ENCODE peak calls at places on chromosome 20, in seven cellular contexts. J is NCI-H1105, K is GM23248, D is left cardiac atrium, N is Calu3, W is ureter, T is glutamatergic neuron. U is an unnamed sample.

GRCh38 chr20:62776692-62777527 is 19.4 kb upstream of the MRGBP start:
- DNase-seq in J (no peak), K (no peak), D (no peak), N (peak), W (no peak), T (no peak), U (peak)

GRCh38 chr20:36213362-36213761 is 22.9 kb upstream of the AAR2 start:
- DNase-seq in J (no peak), K (no peak), D (no peak), N (no peak), W (no peak), T (no peak), U (no peak)

GRCh38 chr20:47167846-47168245 is 188.7 kb downstream of the ZMYND8 start:
- DNase-seq in J (no peak), K (no peak), D (no peak), N (no peak), W (no peak), T (no peak), U (no peak)

GRCh38 chr20:44810061-44810390 is 320 bp downstream of the RIMS4 start:
- DNase-seq in J (no peak), K (peak), D (no peak), N (peak), W (no peak), T (peak), U (no peak)

GRCh38 chr20:36932476-36933426 is 18.8 kb downstream of the SAMHD1 start:
- DNase-seq in J (no peak), K (peak), D (no peak), N (no peak), W (no peak), T (no peak), U (no peak)

GRCh38 chr20:44233436-44234016 is 13.6 kb upstream of the GDAP1L1 start:
- DNase-seq in J (no peak), K (no peak), D (no peak), N (no peak), W (no peak), T (no peak), U (no peak)

GRCh38 chr20:16674243-16674642 is 55.6 kb upstream of the SNRPB2 start:
- DNase-seq in J (no peak), K (no peak), D (no peak), N (no peak), W (no peak), T (no peak), U (no peak)

GRCh38 chr20:62321521-62321948 is 18.7 kb downstream of the ADRM1 start:
- DNase-seq in J (no peak), K (peak), D (no peak), N (peak), W (no peak), T (no peak), U (no peak)

GRCh38 chr20:21398505-21399057 is 1.3 kb upstream of the NKX2-4 start:
- DNase-seq in J (no peak), K (no peak), D (no peak), N (no peak), W (no peak), T (no peak), U (no peak)

GRCh38 chr20:48932375-48932941 is 10.9 kb downstream of the ARFGEF2 start:
- DNase-seq in J (no peak), K (peak), D (no peak), N (peak), W (no peak), T (no peak), U (no peak)

GRCh38 chr20:36549628-36549941 is 8.3 kb downstream of the MYL9 start:
- DNase-seq in J (no peak), K (no peak), D (no peak), N (no peak), W (no peak), T (no peak), U (no peak)

GRCh38 chr20:64130876-64131275 is 23.5 kb upstream of the NPBWR2 start:
- DNase-seq in J (no peak), K (no peak), D (no peak), N (no peak), W (no peak), T (peak), U (no peak)

GRCh38 chr20:41095110-41095969 is 42.0 kb upstream of the PLCG1 start:
- DNase-seq in J (peak), K (peak), D (peak), N (peak), W (no peak), T (peak), U (peak)

GRCh38 chr20:47529840-47530239 is 28.2 kb downstream of the NCOA3 start:
- DNase-seq in J (no peak), K (peak), D (no peak), N (no peak), W (no peak), T (no peak), U (no peak)

GRCh38 chr20:4775322-4776078 is 53.8 kb downstream of the PRND start:
- DNase-seq in J (no peak), K (no peak), D (no peak), N (no peak), W (no peak), T (no peak), U (no peak)

GRCh38 chr20:51759769-51760510 is 8.2 kb downstream of the ATP9A start:
- DNase-seq in J (no peak), K (peak), D (no peak), N (no peak), W (no peak), T (no peak), U (no peak)

GRCh38 chr20:57076951-57077350 is 189.5 kb downstream of the BMP7 start:
- DNase-seq in J (no peak), K (no peak), D (no peak), N (no peak), W (no peak), T (no peak), U (no peak)

GRCh38 chr20:10603971-10604864 is 69.6 kb downstream of the JAG1 start:
- DNase-seq in J (no peak), K (peak), D (peak), N (peak), W (peak), T (peak), U (no peak)

GRCh38 chr20:20685635-20686034 is 26.8 kb downstream of the RALGAPA2 start:
- DNase-seq in J (no peak), K (no peak), D (no peak), N (no peak), W (no peak), T (no peak), U (no peak)

GRCh38 chr20:39019805-39020325 is 57.7 kb downstream of the DHX35 start:
- DNase-seq in J (no peak), K (no peak), D (no peak), N (no peak), W (no peak), T (no peak), U (no peak)

GRCh38 chr20:34268851-34269668 is 27.8 kb downstream of the ASIP start:
- DNase-seq in J (no peak), K (peak), D (peak), N (no peak), W (no peak), T (peak), U (peak)

GRCh38 chr20:3885711-3886110 is 3.5 kb upstream of the PANK2 start:
- DNase-seq in J (no peak), K (no peak), D (no peak), N (no peak), W (no peak), T (no peak), U (no peak)

GRCh38 chr20:64153861-64154589 is 10.2 kb upstream of the MYT1 start:
- DNase-seq in J (no peak), K (no peak), D (no peak), N (no peak), W (no peak), T (no peak), U (no peak)

GRCh38 chr20:60970601-60971000 is 281.5 kb upstream of the CDH4 start:
- DNase-seq in J (no peak), K (no peak), D (no peak), N (no peak), W (no peak), T (no peak), U (no peak)

GRCh38 chr20:16438100-16438499 is 135.1 kb downstream of the KIF16B start:
- DNase-seq in J (no peak), K (no peak), D (no peak), N (no peak), W (no peak), T (no peak), U (no peak)

GRCh38 chr20:17059465-17059864 is 167.4 kb upstream of the PCSK2 start:
- DNase-seq in J (no peak), K (peak), D (no peak), N (no peak), W (no peak), T (no peak), U (no peak)

GRCh38 chr20:33231237-33231636 is 4.6 kb upstream of the BPIFA1 start:
- DNase-seq in J (no peak), K (no peak), D (no peak), N (no peak), W (no peak), T (no peak), U (no peak)

GRCh38 chr20:51128198-51128597 is 105.3 kb upstream of the KCNG1 start:
- DNase-seq in J (no peak), K (peak), D (no peak), N (no peak), W (no peak), T (no peak), U (no peak)

GRCh38 chr20:10763117-10763516 is 89.3 kb upstream of the JAG1 start:
- DNase-seq in J (no peak), K (no peak), D (no peak), N (no peak), W (no peak), T (no peak), U (no peak)

GRCh38 chr20:24579475-24579874 is 110.0 kb downstream of the SYNDIG1 start:
- DNase-seq in J (no peak), K (no peak), D (no peak), N (no peak), W (no peak), T (no peak), U (no peak)

GRCh38 chr20:48686238-48687096 is 141.3 kb downstream of the PREX1 start:
- DNase-seq in J (no peak), K (peak), D (peak), N (no peak), W (no peak), T (no peak), U (no peak)

GRCh38 chr20:63093966-63094766 is 87.4 kb upstream of the BHLHE23 start:
- DNase-seq in J (no peak), K (no peak), D (peak), N (no peak), W (peak), T (peak), U (no peak)

GRCh38 chr20:925516-925915 is 9.4 kb upstream of the ANGPT4 start:
- DNase-seq in J (no peak), K (no peak), D (no peak), N (no peak), W (no peak), T (no peak), U (no peak)

GRCh38 chr20:55143605-55144004 is 668.2 kb downstream of the DOK5 start:
- DNase-seq in J (no peak), K (no peak), D (no peak), N (no peak), W (no peak), T (no peak), U (no peak)

GRCh38 chr20:32539817-32540675 is 45.1 kb downstream of the NOL4L start:
- DNase-seq in J (no peak), K (no peak), D (no peak), N (peak), W (peak), T (peak), U (peak)

U was measured in CD4-positive, CD25-positive, alpha-beta regulatory T cell.